ENCODE peak calls at places on chromosomes 13 and 19, in six cellular contexts. One of them, this sample, is unnamed.

GRCh38 chr13:38905861-38906260 is 84.8 kb downstream of the STOML3 start:
- DNase-seq in GM12891: no peak
- DNase-seq in HepG2: no peak
- DNase-seq in H1: no peak
- DNase-seq in GM12878: no peak
- DNase-seq in K562: no peak
- DNase-seq in this sample: no peak

GRCh38 chr13:60696602-60697001 is 299.6 kb downstream of the TDRD3 start:
- DNase-seq in GM12891: no peak
- DNase-seq in HepG2: no peak
- DNase-seq in H1: no peak
- DNase-seq in GM12878: no peak
- DNase-seq in K562: no peak
- DNase-seq in this sample: no peak

GRCh38 chr13:113393572-113394503 is 29.9 kb upstream of the GRTP1 start:
- DNase-seq in GM12891: peak
- DNase-seq in HepG2: peak
- DNase-seq in H1: peak
- DNase-seq in GM12878: peak
- DNase-seq in K562: peak
- DNase-seq in this sample: peak

GRCh38 chr19:40282920-40283319 is 2.2 kb downstream of the AKT2 start:
- DNase-seq in GM12891: no peak
- DNase-seq in HepG2: no peak
- DNase-seq in H1: no peak
- DNase-seq in GM12878: no peak
- DNase-seq in K562: no peak
- DNase-seq in this sample: no peak

GRCh38 chr13:112690242-112690943 is 555 bp downstream of the ATP11A start:
- DNase-seq in GM12891: peak
- DNase-seq in HepG2: no peak
- DNase-seq in H1: no peak
- DNase-seq in GM12878: no peak
- DNase-seq in K562: peak
- DNase-seq in this sample: no peak

GRCh38 chr13:34405410-34405809 is 536.7 kb upstream of the NBEA start:
- DNase-seq in GM12891: no peak
- DNase-seq in HepG2: no peak
- DNase-seq in H1: no peak
- DNase-seq in GM12878: no peak
- DNase-seq in K562: no peak
- DNase-seq in this sample: no peak

GRCh38 chr19:40356681-40357595 is 8.4 kb downstream of the PLD3 start:
- DNase-seq in GM12891: no peak
- DNase-seq in HepG2: no peak
- DNase-seq in H1: no peak
- DNase-seq in GM12878: no peak
- DNase-seq in K562: no peak
- DNase-seq in this sample: no peak

GRCh38 chr19:45939792-45940514 is 25.4 kb upstream of the NANOS2 start:
- DNase-seq in GM12891: no peak
- DNase-seq in HepG2: no peak
- DNase-seq in H1: no peak
- DNase-seq in GM12878: no peak
- DNase-seq in K562: no peak
- DNase-seq in this sample: no peak

GRCh38 chr19:4362871-4363545 is 19.6 kb downstream of the MPND start:
- DNase-seq in GM12891: no peak
- DNase-seq in HepG2: no peak
- DNase-seq in H1: peak
- DNase-seq in GM12878: no peak
- DNase-seq in K562: no peak
- DNase-seq in this sample: no peak

GRCh38 chr19:31533114-31533513 is 183.9 kb upstream of the TSHZ3 start:
- DNase-seq in GM12891: no peak
- DNase-seq in HepG2: no peak
- DNase-seq in H1: peak
- DNase-seq in GM12878: no peak
- DNase-seq in K562: no peak
- DNase-seq in this sample: no peak

GRCh38 chr19:38293281-38293680 is 10.8 kb upstream of the C19orf33 start:
- DNase-seq in GM12891: no peak
- DNase-seq in HepG2: no peak
- DNase-seq in H1: no peak
- DNase-seq in GM12878: no peak
- DNase-seq in K562: no peak
- DNase-seq in this sample: no peak

GRCh38 chr13:33893559-33893958 is 75.6 kb downstream of the RFC3 start:
- DNase-seq in GM12891: no peak
- DNase-seq in HepG2: no peak
- DNase-seq in H1: no peak
- DNase-seq in GM12878: no peak
- DNase-seq in K562: no peak
- DNase-seq in this sample: no peak

GRCh38 chr19:5827891-5828660 is 11.4 kb downstream of the FUT6 start:
- DNase-seq in GM12891: peak
- DNase-seq in HepG2: peak
- DNase-seq in H1: peak
- DNase-seq in GM12878: peak
- DNase-seq in K562: peak
- DNase-seq in this sample: peak

GRCh38 chr13:45747071-45747470 is 45.0 kb downstream of the CBY2 start:
- DNase-seq in GM12891: no peak
- DNase-seq in HepG2: no peak
- DNase-seq in H1: no peak
- DNase-seq in GM12878: no peak
- DNase-seq in K562: no peak
- DNase-seq in this sample: no peak

GRCh38 chr13:64869539-64869938 is 2360.6 kb downstream of the PCDH9 start:
- DNase-seq in GM12891: no peak
- DNase-seq in HepG2: no peak
- DNase-seq in H1: no peak
- DNase-seq in GM12878: no peak
- DNase-seq in K562: no peak
- DNase-seq in this sample: no peak

GRCh38 chr19:7850429-7850819 is 20.4 kb downstream of the EVI5L start:
- DNase-seq in GM12891: no peak
- DNase-seq in HepG2: no peak
- DNase-seq in H1: no peak
- DNase-seq in GM12878: no peak
- DNase-seq in K562: no peak
- DNase-seq in this sample: no peak

GRCh38 chr13:95707442-95708389 is 30.8 kb downstream of the DNAJC3 start:
- DNase-seq in GM12891: no peak
- DNase-seq in HepG2: no peak
- DNase-seq in H1: no peak
- DNase-seq in GM12878: no peak
- DNase-seq in K562: peak
- DNase-seq in this sample: no peak

GRCh38 chr13:95571941-95572340 is 19.4 kb downstream of the CLDN10 start:
- DNase-seq in GM12891: no peak
- DNase-seq in HepG2: no peak
- DNase-seq in H1: no peak
- DNase-seq in GM12878: no peak
- DNase-seq in K562: no peak
- DNase-seq in this sample: no peak

GRCh38 chr13:21365574-21365973 is 93.5 kb downstream of the ZDHHC20 start:
- DNase-seq in GM12891: no peak
- DNase-seq in HepG2: no peak
- DNase-seq in H1: no peak
- DNase-seq in GM12878: no peak
- DNase-seq in K562: no peak
- DNase-seq in this sample: no peak

GRCh38 chr19:16025108-16026101 is 50.9 kb upstream of the TPM4 start:
- DNase-seq in GM12891: no peak
- DNase-seq in HepG2: peak
- DNase-seq in H1: no peak
- DNase-seq in GM12878: no peak
- DNase-seq in K562: peak
- DNase-seq in this sample: no peak

GRCh38 chr19:8515317-8515716 is 1.4 kb upstream of the ZNF414 start:
- DNase-seq in GM12891: no peak
- DNase-seq in HepG2: no peak
- DNase-seq in H1: no peak
- DNase-seq in GM12878: no peak
- DNase-seq in K562: peak
- DNase-seq in this sample: no peak

GRCh38 chr13:79385694-79386093 is 20.4 kb downstream of the RBM26 start:
- DNase-seq in GM12891: no peak
- DNase-seq in HepG2: no peak
- DNase-seq in H1: no peak
- DNase-seq in GM12878: peak
- DNase-seq in K562: peak
- DNase-seq in this sample: no peak

GRCh38 chr19:13212759-13213330 is 62.6 kb downstream of the IER2 start:
- DNase-seq in GM12891: no peak
- DNase-seq in HepG2: peak
- DNase-seq in H1: peak
- DNase-seq in GM12878: peak
- DNase-seq in K562: peak
- DNase-seq in this sample: no peak

GRCh38 chr13:109919715-109920375 is 133.5 kb upstream of the IRS2 start:
- DNase-seq in GM12891: no peak
- DNase-seq in HepG2: no peak
- DNase-seq in H1: no peak
- DNase-seq in GM12878: no peak
- DNase-seq in K562: no peak
- DNase-seq in this sample: no peak

GRCh38 chr13:28716511-28716910 is 2.3 kb downstream of the SLC46A3 start:
- DNase-seq in GM12891: no peak
- DNase-seq in HepG2: no peak
- DNase-seq in H1: no peak
- DNase-seq in GM12878: no peak
- DNase-seq in K562: peak
- DNase-seq in this sample: no peak

GRCh38 chr19:55230780-55231179 is 2.2 kb upstream of the TMEM86B start:
- DNase-seq in GM12891: no peak
- DNase-seq in HepG2: no peak
- DNase-seq in H1: no peak
- DNase-seq in GM12878: no peak
- DNase-seq in K562: no peak
- DNase-seq in this sample: no peak

GRCh38 chr19:11342429-11342828 is 3.0 kb upstream of the RAB3D start:
- DNase-seq in GM12891: no peak
- DNase-seq in HepG2: no peak
- DNase-seq in H1: no peak
- DNase-seq in GM12878: no peak
- DNase-seq in K562: no peak
- DNase-seq in this sample: no peak

GRCh38 chr19:11349171-11349570 is 2.9 kb downstream of the CCDC159 start:
- DNase-seq in GM12891: no peak
- DNase-seq in HepG2: no peak
- DNase-seq in H1: no peak
- DNase-seq in GM12878: no peak
- DNase-seq in K562: no peak
- DNase-seq in this sample: no peak

GRCh38 chr19:11345122-11345752 is 831 bp downstream of the TMEM205 start:
- DNase-seq in GM12891: no peak
- DNase-seq in HepG2: no peak
- DNase-seq in H1: no peak
- DNase-seq in GM12878: no peak
- DNase-seq in K562: no peak
- DNase-seq in this sample: no peak

GRCh38 chr19:11347546-11347945 is 1.2 kb downstream of the CCDC159 start:
- DNase-seq in GM12891: no peak
- DNase-seq in HepG2: no peak
- DNase-seq in H1: no peak
- DNase-seq in GM12878: no peak
- DNase-seq in K562: no peak
- DNase-seq in this sample: no peak

GRCh38 chr19:11346104-11346940 is at the start of the genes CCDC159 and TMEM205:
- DNase-seq in GM12891: peak
- DNase-seq in HepG2: peak
- DNase-seq in H1: peak
- DNase-seq in GM12878: peak
- DNase-seq in K562: peak
- DNase-seq in this sample: peak
- TF ChIP-seq POLR2AphosphoS5 in GM12891: peak
- TF ChIP-seq POLR2AphosphoS5 in HepG2: peak
- TF ChIP-seq POLR2AphosphoS5 in H1: peak
- TF ChIP-seq POLR2AphosphoS5 in GM12878: no peak
- TF ChIP-seq POLR2AphosphoS5 in K562: no peak
- TF ChIP-seq POLR2AphosphoS5 in this sample: peak

GRCh38 chr19:1417145-1417544 is 9.8 kb downstream of the DAZAP1 start:
- DNase-seq in GM12891: no peak
- DNase-seq in HepG2: no peak
- DNase-seq in H1: no peak
- DNase-seq in GM12878: no peak
- DNase-seq in K562: no peak
- DNase-seq in this sample: no peak
- TF ChIP-seq POLR2A in GM12891: no peak
- TF ChIP-seq POLR2A in HepG2: no peak
- TF ChIP-seq POLR2A in H1: no peak
- TF ChIP-seq POLR2A in GM12878: peak
- TF ChIP-seq POLR2A in K562: no peak
- TF ChIP-seq POLR2A in this sample: no peak

GRCh38 chr13:52665325-52665724 is 12.7 kb downstream of the SUGT1 start:
- DNase-seq in GM12891: no peak
- DNase-seq in HepG2: peak
- DNase-seq in H1: no peak
- DNase-seq in GM12878: no peak
- DNase-seq in K562: no peak
- DNase-seq in this sample: no peak
- TF ChIP-seq TAF1 in GM12891: no peak
- TF ChIP-seq TAF1 in HepG2: no peak
- TF ChIP-seq TAF1 in H1: no peak
- TF ChIP-seq TAF1 in GM12878: no peak
- TF ChIP-seq TAF1 in K562: no peak
- TF ChIP-seq TAF1 in this sample: no peak

GRCh38 chr19:18007939-18008673 is at the start of gene ARRDC2:
- DNase-seq in GM12891: peak
- DNase-seq in HepG2: peak
- DNase-seq in H1: peak
- DNase-seq in GM12878: no peak
- DNase-seq in K562: peak
- DNase-seq in this sample: peak

GRCh38 chr19:18008814-18009213 is 844 bp downstream of the ARRDC2 start:
- DNase-seq in GM12891: no peak
- DNase-seq in HepG2: no peak
- DNase-seq in H1: no peak
- DNase-seq in GM12878: no peak
- DNase-seq in K562: no peak
- DNase-seq in this sample: no peak

GRCh38 chr19:18007605-18007938 is 398 bp upstream of the ARRDC2 start:
- DNase-seq in GM12891: no peak
- DNase-seq in HepG2: no peak
- DNase-seq in H1: no peak
- DNase-seq in GM12878: no peak
- DNase-seq in K562: no peak
- DNase-seq in this sample: no peak

GRCh38 chr19:18009412-18010066 is 1.6 kb downstream of the ARRDC2 start:
- DNase-seq in GM12891: no peak
- DNase-seq in HepG2: peak
- DNase-seq in H1: no peak
- DNase-seq in GM12878: no peak
- DNase-seq in K562: no peak
- DNase-seq in this sample: no peak

GRCh38 chr19:18006895-18007604 is 920 bp upstream of the ARRDC2 start:
- DNase-seq in GM12891: peak
- DNase-seq in HepG2: peak
- DNase-seq in H1: peak
- DNase-seq in GM12878: no peak
- DNase-seq in K562: peak
- DNase-seq in this sample: peak
- TF ChIP-seq POLR2AphosphoS5 in GM12891: no peak
- TF ChIP-seq POLR2AphosphoS5 in HepG2: no peak
- TF ChIP-seq POLR2AphosphoS5 in H1: no peak
- TF ChIP-seq POLR2AphosphoS5 in GM12878: no peak
- TF ChIP-seq POLR2AphosphoS5 in K562: peak
- TF ChIP-seq POLR2AphosphoS5 in this sample: no peak